ENCODE peak calls at places on chromosomes 3 and 15, in five cellular contexts. O, N, L, J and F are unnamed samples.

GRCh38 chr3:139185482-139185881 is 140.8 kb upstream of the PRR23C start:
- DNase-seq in O (no peak), N (no peak), L (no peak), J (no peak), F (no peak)

GRCh38 chr15:25056484-25057429 is 102.0 kb downstream of the SNRPN start:
- DNase-seq in N (no peak), O (no peak), L (no peak), J (no peak), F (no peak)

GRCh38 chr3:29527251-29527650 is 246.4 kb downstream of the RBMS3 start:
- DNase-seq in N (peak), J (no peak), O (no peak), L (no peak), F (peak)

GRCh38 chr15:80275946-80276345 is 23.9 kb upstream of the CTXND1 start:
- DNase-seq in J (no peak), L (peak), N (peak), O (no peak), F (no peak)

GRCh38 chr3:123163146-123163545 is 38.6 kb upstream of the SEC22A start:
- DNase-seq in N (no peak), O (no peak), L (no peak), J (no peak), F (no peak)

GRCh38 chr3:140863481-140864084 is 78.1 kb upstream of the SLC25A36 start:
- DNase-seq in J (peak), N (peak), O (no peak), L (peak), F (peak)

GRCh38 chr3:105154692-105155091 is 212.0 kb upstream of the ALCAM start:
- DNase-seq in L (no peak), J (no peak), O (no peak), N (no peak), F (no peak)

GRCh38 chr15:38714309-38715072 is 149.9 kb upstream of the RASGRP1 start:
- DNase-seq in J (no peak), L (peak), N (no peak), O (peak), F (peak)

GRCh38 chr15:101255615-101256350 is 3.9 kb upstream of the CHSY1 start:
- DNase-seq in L (no peak), O (peak), J (no peak), N (peak), F (no peak)

GRCh38 chr3:10532939-10533730 is 27.7 kb upstream of the ATP2B2 start:
- DNase-seq in O (no peak), L (no peak), N (no peak), J (no peak), F (no peak)